ENCODE peak calls at places on chromosomes 7 and 10, in six cellular contexts. L is A549, Q is HepG2, G is GM12878, T is K562, Y is IMR-90. P is an unnamed sample.

GRCh38 chr10:31041011-31041410 is 9.3 kb upstream of the ZNF438 start:
- DNase-seq in L (no peak), Q (no peak), G (no peak), T (no peak), Y (peak; percentile 41), P (no peak)

GRCh38 chr10:6299234-6299633 is 96.5 kb downstream of the PFKFB3 start:
- DNase-seq in L (peak; percentile 94), Q (peak; percentile 60), G (no peak), T (no peak), Y (no peak), P (no peak)

GRCh38 chr7:142880886-142881505 is 4.5 kb downstream of the TRPV6 start:
- DNase-seq in L (peak; percentile 29), Q (peak; percentile 23), G (no peak), T (peak; percentile 82), Y (peak; percentile 1), P (peak; percentile 68)

GRCh38 chr7:159051916-159052315 is 92.8 kb downstream of the VIPR2 start:
- DNase-seq in L (no peak), Q (no peak), G (no peak), T (no peak), Y (no peak), P (no peak)

GRCh38 chr7:118183254-118183585 is 744 bp upstream of the LSM8 start:
- DNase-seq in L (peak; percentile 6), Q (no peak), G (no peak), T (peak; percentile 25), Y (no peak), P (no peak)

GRCh38 chr7:40839881-40840280 is 705.1 kb downstream of the SUGCT start:
- DNase-seq in L (no peak), Q (no peak), G (no peak), T (no peak), Y (peak; percentile 14), P (no peak)

GRCh38 chr7:11727864-11728263 is 104.1 kb downstream of the THSD7A start:
- DNase-seq in L (no peak), Q (no peak), G (no peak), T (no peak), Y (no peak), P (no peak)

GRCh38 chr7:140403878-140404564 is at the start of gene RAB19:
- DNase-seq in L (no peak), Q (no peak), G (no peak), T (no peak), Y (no peak), P (no peak)

GRCh38 chr10:124387078-124387874 is 31.4 kb downstream of the OAT start:
- DNase-seq in L (peak; percentile 26), Q (no peak), G (no peak), T (no peak), Y (no peak), P (no peak)

GRCh38 chr10:63083904-63084689 is 49.0 kb upstream of the NRBF2 start:
- DNase-seq in L (peak; percentile 75), Q (peak; percentile 62), G (peak; percentile 38), T (peak; percentile 42), Y (peak; percentile 77), P (peak; percentile 66)

GRCh38 chr10:104331208-104331838 is 6.9 kb downstream of the ITPRIP start:
- DNase-seq in L (no peak), Q (peak; percentile 70), G (no peak), T (no peak), Y (peak; percentile 84), P (peak; percentile 42)

GRCh38 chr7:79598351-79598750 is 144.9 kb upstream of the MAGI2 start:
- DNase-seq in L (no peak), Q (no peak), G (no peak), T (no peak), Y (no peak), P (no peak)

GRCh38 chr10:79123547-79123963 is 54.8 kb downstream of the ZMIZ1 start:
- DNase-seq in L (no peak), Q (no peak), G (no peak), T (no peak), Y (no peak), P (no peak)

GRCh38 chr7:132135986-132136385 is 440.3 kb downstream of the PLXNA4 start:
- DNase-seq in L (no peak), Q (no peak), G (no peak), T (no peak), Y (no peak), P (no peak)

GRCh38 chr10:100562806-100563293 is 27.1 kb downstream of the HIF1AN start:
- DNase-seq in L (peak; percentile 48), Q (peak; percentile 12), G (no peak), T (peak; percentile 61), Y (peak; percentile 37), P (peak; percentile 60)

GRCh38 chr7:98102170-98102569 is 4.5 kb upstream of the LMTK2 start:
- DNase-seq in L (no peak), Q (no peak), G (no peak), T (no peak), Y (no peak), P (no peak)

GRCh38 chr10:52446391-52446790 is 132.3 kb downstream of the DKK1 start:
- DNase-seq in L (no peak), Q (no peak), G (no peak), T (no peak), Y (no peak), P (no peak)

GRCh38 chr10:70747192-70747965 is 37.8 kb downstream of the TBATA start:
- DNase-seq in L (no peak), Q (no peak), G (no peak), T (no peak), Y (no peak), P (no peak)

GRCh38 chr7:18566829-18567228 is 71.3 kb downstream of the HDAC9 start:
- DNase-seq in L (no peak), Q (no peak), G (peak; percentile 25), T (no peak), Y (no peak), P (no peak)

GRCh38 chr7:27462575-27463270 is 200.0 kb downstream of the HIBADH start:
- DNase-seq in L (no peak), Q (no peak), G (no peak), T (no peak), Y (peak; percentile 33), P (no peak)

GRCh38 chr7:23275906-23276305 is 23.2 kb upstream of the MALSU1 start:
- DNase-seq in L (no peak), Q (no peak), G (no peak), T (no peak), Y (no peak), P (no peak)

GRCh38 chr7:103524042-103524907 is 78.3 kb upstream of the SLC26A5 start:
- DNase-seq in L (peak; percentile 45), Q (peak; percentile 3), G (no peak), T (peak; percentile 49), Y (peak; percentile 68), P (peak; percentile 46)

GRCh38 chr7:26865094-26865388 is 651 bp upstream of the SKAP2 start:
- DNase-seq in L (no peak), Q (no peak), G (no peak), T (peak; percentile 68), Y (no peak), P (peak; percentile 57)

GRCh38 chr7:83517026-83517700 is 131.8 kb downstream of the SEMA3E start:
- DNase-seq in L (no peak), Q (no peak), G (no peak), T (no peak), Y (no peak), P (no peak)

GRCh38 chr7:83130623-83131545 is 31.8 kb downstream of the PCLO start:
- DNase-seq in L (no peak), Q (no peak), G (no peak), T (no peak), Y (no peak), P (no peak)

GRCh38 chr7:6234384-6234783 is 38.0 kb downstream of the CYTH3 start:
- DNase-seq in L (no peak), Q (no peak), G (no peak), T (no peak), Y (no peak), P (no peak)
- TF ChIP-seq BHLHE40 in L (no peak), Q (no peak), G (peak; percentile 18), T (no peak), Y (no peak), P (no peak)

GRCh38 chr10:49393757-49394156 is 2.1 kb downstream of the DRGX start:
- DNase-seq in L (no peak), Q (no peak), G (no peak), T (no peak), Y (no peak), P (no peak)

GRCh38 chr10:49396666-49396999 is 744 bp upstream of the DRGX start:
- DNase-seq in L (no peak), Q (no peak), G (no peak), T (no peak), Y (no peak), P (no peak)

GRCh38 chr10:49395741-49396665 is at the start of gene DRGX:
- DNase-seq in L (no peak), Q (no peak), G (no peak), T (no peak), Y (no peak), P (no peak)

GRCh38 chr10:49393301-49393700 is 2.6 kb downstream of the DRGX start:
- DNase-seq in L (no peak), Q (no peak), G (no peak), T (no peak), Y (no peak), P (no peak)

GRCh38 chr10:49394933-49395740 is 752 bp downstream of the DRGX start:
- DNase-seq in L (no peak), Q (no peak), G (no peak), T (no peak), Y (no peak), P (no peak)
- TF ChIP-seq BHLHE40 in L (no peak), Q (no peak), G (no peak), T (no peak), Y (no peak), P (no peak)

GRCh38 chr10:67492317-67493019 is 203.5 kb downstream of the CTNNA3 start:
- DNase-seq in L (peak; percentile 34), Q (no peak), G (no peak), T (no peak), Y (peak; percentile 1), P (no peak)
- TF ChIP-seq BHLHE40 in L (no peak), Q (no peak), G (no peak), T (no peak), Y (no peak), P (no peak)

DNA sequence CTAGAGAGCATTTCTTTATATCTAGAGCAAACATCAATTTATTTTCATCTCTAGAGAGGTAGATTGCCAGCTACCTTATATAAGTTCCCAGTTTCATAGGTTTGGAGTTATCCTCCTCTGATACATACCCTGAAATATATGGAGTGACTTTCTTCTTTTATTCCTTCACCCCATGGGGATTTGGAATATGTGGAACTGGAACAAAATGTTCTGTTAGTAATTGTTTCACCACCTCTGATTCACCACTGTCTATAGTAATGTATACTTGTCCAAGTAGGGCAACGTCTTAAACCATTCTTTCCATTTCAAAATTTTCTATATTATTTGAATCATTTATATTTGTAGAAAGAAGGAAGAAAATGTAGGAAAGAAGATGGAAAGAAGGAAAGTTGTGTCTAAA is 511.2 kb upstream of the KCND2 start:
- DNase-seq in L (no peak), Q (no peak), G (no peak), T (no peak), Y (no peak), P (no peak)
- TF ChIP-seq BHLHE40 in L (no peak), Q (no peak), G (no peak), T (no peak), Y (no peak), P (no peak)

GRCh38 chr10:102501201-102502028 is 1.1 kb downstream of the ACTR1A start:
- DNase-seq in L (no peak), Q (peak; percentile 20), G (no peak), T (no peak), Y (peak; percentile 25), P (no peak)
- TF ChIP-seq BHLHE40 in L (no peak), Q (no peak), G (no peak), T (no peak), Y (no peak), P (no peak)